ENCODE peak calls at places on chromosome X, in six cellular contexts. U is A673; J is CD8-positive, alpha-beta T cell; E is heart left ventricle; R is CD4-positive, alpha-beta memory T cell; H is neural progenitor cell. G is an unnamed sample. For H3K4me1 and H3K9me3, the result is how much of the 10 kb centered on the place peaks cover.

GRCh38 chrX:68901512-68901911 is 72.7 kb downstream of the EFNB1 start:
- DNase-seq in J (no peak), H (no peak), R (no peak), U (no peak), E (no peak), G (no peak)

GRCh38 chrX:153638436-153639176 is 8.4 kb upstream of the DUSP9 start:
- DNase-seq in J (no peak), U (no peak), E (no peak), R (no peak), H (no peak), G (no peak)

GRCh38 chrX:18649498-18649951 is 22.4 kb downstream of the RS1 start:
- DNase-seq in R (no peak), J (no peak), H (peak), U (no peak), E (no peak), G (no peak)

GRCh38 chrX:64894454-64895038 is 81.7 kb downstream of the ZC4H2 start:
- DNase-seq in J (peak), U (no peak), E (no peak), R (peak), H (peak), G (peak)

GRCh38 chrX:31550169-31550568 is 478.3 kb upstream of the FTHL17 start:
- DNase-seq in R (no peak), U (no peak), J (no peak), H (no peak), E (no peak), G (no peak)

GRCh38 chrX:146602246-146602645 is 207.3 kb upstream of the CXorf51B start:
- DNase-seq in E (no peak), R (no peak), J (no peak), H (no peak), U (no peak), G (no peak)

GRCh38 chrX:118975831-118976598 is 1.6 kb downstream of the LONRF3 start:
- DNase-seq in H (peak), U (peak), J (peak), R (peak), E (peak), G (no peak)

GRCh38 chrX:76454456-76454927 is 27.0 kb downstream of the MAGEE1 start:
- DNase-seq in R (peak), E (no peak), U (peak), J (no peak), H (peak), G (peak)

GRCh38 chrX:23435575-23435974 is 100.9 kb downstream of the PTCHD1 start:
- DNase-seq in U (peak), R (no peak), E (no peak), H (no peak), J (no peak), G (no peak)

GRCh38 chrX:118420462-118420861 is 74.6 kb downstream of the WDR44 start:
- DNase-seq in U (peak), R (no peak), E (no peak), J (no peak), H (no peak), G (no peak)

GRCh38 chrX:74613350-74614192 is 853 bp downstream of the RLIM start:
- DNase-seq in U (peak), E (no peak), H (peak), R (no peak), J (no peak), G (peak)

GRCh38 chrX:140589657-140590056 is 84.8 kb upstream of the SOX3 start:
- DNase-seq in J (no peak), R (no peak), H (no peak), E (no peak), U (no peak), G (no peak)

GRCh38 chrX:154967603-154968002 is 54.9 kb downstream of the F8 start:
- DNase-seq in H (no peak), R (no peak), J (no peak), E (no peak), U (no peak), G (no peak)

GRCh38 chrX:97401154-97401553 is 517.4 kb downstream of the RPA4 start:
- DNase-seq in E (no peak), U (no peak), H (no peak), R (no peak), J (no peak), G (no peak)

GRCh38 chrX:34900691-34901090 is 41.9 kb upstream of the FAM47B start:
- DNase-seq in U (no peak), H (no peak), J (no peak), R (no peak), E (no peak), G (no peak)

GRCh38 chrX:53249387-53250042 is 24.5 kb upstream of the KDM5C start:
- DNase-seq in R (no peak), H (no peak), J (no peak), E (no peak), U (no peak), G (no peak)

GRCh38 chrX:45762699-45763647 is 562.3 kb upstream of the DIPK2B start:
- DNase-seq in E (no peak), J (no peak), R (no peak), U (no peak), H (no peak), G (no peak)

GRCh38 chrX:86830685-86831084 is 682.4 kb downstream of the DACH2 start:
- DNase-seq in U (no peak), H (no peak), E (no peak), R (no peak), J (no peak), G (peak)

GRCh38 chrX:39133971-39134370 is 332.7 kb downstream of the MID1IP1 start:
- DNase-seq in U (no peak), H (no peak), E (no peak), J (no peak), R (no peak), G (peak)

GRCh38 chrX:47030339-47030738 is 47.9 kb upstream of the RGN start:
- DNase-seq in U (peak), R (peak), J (peak), H (peak), E (no peak), G (peak)

GRCh38 chrX:46263494-46263893 is 281.7 kb downstream of the ZNF674 start:
- DNase-seq in U (no peak), R (no peak), H (no peak), E (no peak), J (no peak), G (no peak)

GRCh38 chrX:39676434-39676833 is 421.3 kb downstream of the BCOR start:
- DNase-seq in E (no peak), J (no peak), R (no peak), H (no peak), U (no peak), G (no peak)

GRCh38 chrX:110992611-110993010 is 103.4 kb upstream of the PAK3 start:
- DNase-seq in U (peak), R (peak), E (no peak), H (peak), J (peak), G (peak)

GRCh38 chrX:115553171-115553570 is 7.8 kb upstream of the PLS3 start:
- DNase-seq in J (no peak), E (no peak), R (no peak), U (peak), H (peak), G (peak)

GRCh38 chrX:115539841-115540240 is 21.1 kb upstream of the PLS3 start:
- DNase-seq in R (no peak), H (no peak), U (no peak), J (no peak), E (no peak), G (no peak)

GRCh38 chrX:72468607-72469006 is 104.0 kb downstream of the HDAC8 start:
- DNase-seq in E (no peak), H (no peak), U (no peak), J (no peak), R (no peak), G (no peak)

GRCh38 chrX:84046403-84046984 is 141.5 kb downstream of the RPS6KA6 start:
- DNase-seq in H (peak), E (no peak), J (no peak), R (peak), U (peak), G (peak)

GRCh38 chrX:65668362-65669310 is 1.2 kb downstream of the MSN start:
- DNase-seq in R (peak), U (peak), E (peak), J (peak), H (peak), G (peak)

GRCh38 chrX:107741318-107741813 is 34.2 kb downstream of the TSC22D3 start:
- DNase-seq in E (no peak), J (no peak), H (no peak), U (no peak), R (no peak), G (no peak)
- H3K4me3 ChIP-seq in E (no peak), J (peak), H (peak), U (no peak), R (peak), G (no peak)

DNA sequence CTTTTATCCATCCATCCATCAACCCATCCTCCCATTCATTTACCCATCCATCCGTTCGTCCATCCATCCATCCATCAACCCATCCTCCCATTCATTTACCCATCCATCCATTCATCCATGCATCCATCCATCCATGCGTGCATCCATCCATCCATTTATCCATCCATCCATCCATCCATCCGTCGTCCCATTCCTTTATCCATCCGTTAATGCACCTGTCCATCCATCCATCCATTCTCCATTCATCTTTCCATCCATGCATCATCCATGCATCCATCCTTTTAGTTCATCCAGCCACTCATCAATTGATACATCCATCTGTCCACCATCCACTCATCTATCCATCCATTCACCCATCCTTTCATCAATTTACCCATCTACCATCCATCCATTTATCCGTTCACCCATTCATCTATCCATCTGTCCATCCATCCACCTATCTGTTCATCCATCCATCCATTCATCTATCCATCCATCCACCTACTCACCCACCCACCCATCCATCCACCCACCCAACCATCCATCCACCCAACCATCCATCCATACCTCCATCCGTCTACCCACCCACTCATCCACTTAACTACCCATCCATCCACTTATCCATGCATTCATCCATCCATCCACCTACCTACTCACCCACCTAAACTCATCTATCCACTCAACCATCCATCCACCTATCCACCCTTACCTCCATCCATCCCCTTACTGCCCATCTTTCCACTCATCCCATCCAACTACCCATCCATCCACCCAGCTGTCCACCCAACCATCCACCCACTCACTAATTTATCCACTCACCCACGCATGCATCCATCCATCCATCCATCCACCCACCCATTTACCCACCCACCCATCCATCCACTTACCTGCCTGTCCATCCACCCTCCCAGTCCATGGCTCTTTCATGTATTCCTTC is 9.6 kb downstream of the CD99 start:
- DNase-seq in H (no peak), J (no peak), E (no peak), U (no peak), R (no peak), G (no peak)
- H3K4me1 ChIP-seq in H (under half), J (half or more), E (half or more), U (half or more), R (half or more), G (under half)

DNA sequence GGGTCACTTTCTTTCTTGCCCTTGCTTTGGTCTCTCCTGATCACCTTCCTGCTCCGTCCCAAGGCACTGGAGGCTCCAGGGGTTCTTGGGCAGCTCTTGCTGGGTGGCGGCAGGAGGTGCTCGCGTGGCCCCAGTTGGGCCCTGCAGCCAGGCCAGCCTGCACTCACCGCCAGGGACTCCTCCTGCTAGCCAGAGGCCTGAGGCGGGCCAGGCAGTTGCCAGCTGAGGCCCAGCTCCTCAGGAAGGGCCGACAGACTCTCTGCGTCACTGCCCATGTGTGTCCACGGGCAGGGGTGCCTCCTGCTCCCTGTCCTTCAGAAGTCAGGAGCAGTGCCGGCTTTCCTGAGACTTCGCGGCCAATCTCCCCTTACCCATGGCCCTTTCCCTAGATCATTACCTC is 9.3 kb downstream of the SUV39H1 start:
- DNase-seq in U (no peak), E (no peak), H (no peak), R (no peak), J (no peak), G (no peak)
- H3K9me3 ChIP-seq in U (under half), E (under half), H (under half), R (under half), J (under half), G (under half)

DNA sequence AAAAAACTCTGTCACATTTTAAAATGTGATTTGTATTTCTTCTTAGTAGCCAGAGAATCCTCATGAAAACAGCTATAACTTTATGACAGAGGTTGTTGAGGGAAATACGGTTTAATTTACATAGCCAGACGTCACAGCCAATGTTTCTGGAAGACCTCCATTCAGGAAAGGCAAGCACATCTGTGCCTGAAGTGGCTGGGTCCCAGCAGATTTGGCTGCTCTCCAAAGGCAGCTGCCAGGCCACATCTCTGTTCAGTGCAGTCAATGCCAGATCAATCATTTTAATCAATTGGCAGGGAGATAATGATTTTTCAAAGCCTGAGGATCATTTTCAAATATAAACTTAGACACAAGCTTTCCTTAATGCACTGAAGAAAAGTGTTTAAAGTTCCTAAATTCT is 86.5 kb upstream of the ZIC3 start:
- DNase-seq in R (no peak), E (no peak), J (no peak), U (peak), H (no peak), G (no peak)
- H3K4me3 ChIP-seq in R (no peak), E (no peak), J (no peak), U (no peak), H (no peak), G (no peak)

DNA sequence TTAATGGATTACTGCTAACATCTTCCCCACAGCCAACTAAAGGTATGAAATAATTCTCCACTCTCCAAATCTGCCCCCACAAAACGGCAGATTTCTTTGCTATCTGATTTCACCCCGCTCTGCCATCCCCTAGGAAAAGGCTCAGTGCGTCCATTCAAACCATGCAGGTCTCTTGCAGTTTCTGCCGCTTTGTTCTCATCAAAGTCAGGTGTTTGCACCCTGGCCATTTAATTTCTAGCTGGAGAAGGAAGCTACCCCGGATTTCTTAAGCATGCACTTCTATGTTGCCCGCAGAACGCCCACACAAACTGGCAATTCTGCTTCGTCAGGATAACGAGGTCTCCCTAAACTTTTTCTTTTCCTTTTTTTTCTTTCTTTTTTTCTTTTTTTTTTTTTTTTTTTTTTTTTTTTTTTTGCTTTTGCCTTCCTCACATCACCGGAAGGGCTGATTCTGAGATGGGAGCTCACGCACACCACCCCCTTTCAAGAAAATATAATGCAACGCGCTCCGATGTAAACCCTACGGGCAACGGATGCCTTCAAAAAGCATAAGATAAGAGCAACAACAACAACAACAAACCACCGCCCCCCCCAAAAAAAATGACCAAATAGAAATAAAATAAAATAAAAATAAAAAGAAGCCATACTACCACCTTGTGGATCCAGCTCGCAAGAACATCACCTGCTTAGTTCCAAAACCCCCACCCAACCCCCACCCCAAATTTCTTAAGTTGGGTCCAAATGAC is 3.2 kb downstream of the NLGN4X start:
- DNase-seq in E (no peak), H (peak), U (peak), J (no peak), R (no peak), G (no peak)
- H3K4me1 ChIP-seq in E (under half), H (under half), U (under half), J (under half), R (under half), G (under half)

GRCh38 chrX:56231706-56232105 is 450 bp upstream of the KLF8 start:
- DNase-seq in H (peak), E (peak), U (no peak), J (no peak), R (no peak), G (no peak)

GRCh38 chrX:56232221-56233082 is at the start of gene KLF8:
- DNase-seq in J (peak), H (peak), U (peak), E (peak), R (peak), G (no peak)

GRCh38 chrX:56228914-56229313 is 3.2 kb upstream of the KLF8 start:
- DNase-seq in E (no peak), J (no peak), H (no peak), U (no peak), R (no peak), G (no peak)

GRCh38 chrX:56233100-56233499 is 944 bp downstream of the KLF8 start:
- DNase-seq in R (no peak), H (peak), E (no peak), U (no peak), J (no peak), G (no peak)

GRCh38 chrX:56233682-56234081 is 1.5 kb downstream of the KLF8 start:
- DNase-seq in H (peak), J (no peak), U (peak), E (peak), R (no peak), G (no peak)
- H3K9me3 ChIP-seq in H (under half), J (under half), U (under half), E (under half), R (under half), G (under half)

GRCh38 chrX:21963226-21963625 is 22.7 kb downstream of the SMS start:
- DNase-seq in E (no peak), U (no peak), H (no peak), R (no peak), J (no peak), G (no peak)
- H3K4me3 ChIP-seq in E (no peak), U (no peak), H (no peak), R (no peak), J (no peak), G (no peak)

GRCh38 chrX:131845201-131845600 is 177.9 kb upstream of the STK26 start:
- DNase-seq in E (no peak), R (no peak), J (no peak), U (no peak), H (no peak), G (no peak)
- H3K4me1 ChIP-seq in E (under half), R (under half), J (under half), U (under half), H (under half), G (under half)